ENCODE peak calls at places on chromosome 4, in six cellular contexts. E is BJ; O is effector memory CD4-positive, alpha-beta T cell; G is stimulated activated CD8-positive, alpha-beta memory T cell treated with anti-CD3 and anti-CD28 coated beads, Interleukin-12 subunit alpha, Interleukin-12 subunit beta, amount 100 ng/mL, for 4 hours; N is astrocyte of the spinal cord; Y is activated T-helper 1 cell treated with Interleukin-2 at 50 U/mL for 16 hours. B is an unnamed sample.

GRCh38 chr4:64508089-64508488 is 98.8 kb upstream of the TECRL start:
- DNase-seq in E (no peak), O (no peak), G (no peak), N (no peak), Y (no peak), B (no peak)

GRCh38 chr4:87659247-87659931 is 9.3 kb downstream of the DMP1 start:
- DNase-seq in E (peak), O (no peak), G (no peak), N (peak), Y (no peak), B (no peak)

GRCh38 chr4:105923507-105924238 is 28.4 kb downstream of the NPNT start:
- DNase-seq in E (peak), O (no peak), G (no peak), N (peak), Y (no peak), B (no peak)

GRCh38 chr4:158043971-158044618 is 128.7 kb downstream of the GASK1B start:
- DNase-seq in E (no peak), O (no peak), G (no peak), N (no peak), Y (no peak), B (no peak)

GRCh38 chr4:30718889-30719252 is 1.3 kb upstream of the PCDH7 start:
- DNase-seq in E (no peak), O (no peak), G (no peak), N (peak), Y (no peak), B (no peak)

GRCh38 chr4:43898836-43899235 is 549.8 kb downstream of the KCTD8 start:
- DNase-seq in E (no peak), O (no peak), G (no peak), N (no peak), Y (no peak), B (no peak)

GRCh38 chr4:182065255-182065654 is 177.9 kb upstream of the TENM3 start:
- DNase-seq in E (no peak), O (no peak), G (no peak), N (no peak), Y (no peak), B (no peak)

GRCh38 chr4:83599183-83599582 is 63.3 kb downstream of the GPAT3 start:
- DNase-seq in E (no peak), O (no peak), G (no peak), N (peak), Y (no peak), B (no peak)

GRCh38 chr4:168612435-168613139 is 115.7 kb downstream of the PALLD start:
- DNase-seq in E (no peak), O (no peak), G (no peak), N (peak), Y (no peak), B (no peak)

GRCh38 chr4:958836-959337 is 14.5 kb downstream of the DGKQ start:
- DNase-seq in E (no peak), O (no peak), G (no peak), N (no peak), Y (no peak), B (no peak)

GRCh38 chr4:168585168-168586091 is 88.6 kb downstream of the PALLD start:
- DNase-seq in E (no peak), O (no peak), G (no peak), N (peak), Y (no peak), B (no peak)

GRCh38 chr4:7964459-7964858 is 24.8 kb upstream of the AFAP1 start:
- DNase-seq in E (no peak), O (peak), G (no peak), N (no peak), Y (no peak), B (no peak)

GRCh38 chr4:6551660-6552059 is 23.3 kb upstream of the MAN2B2 start:
- DNase-seq in E (no peak), O (no peak), G (no peak), N (no peak), Y (no peak), B (no peak)

GRCh38 chr4:60657041-60657440 is 543.1 kb upstream of the ADGRL3 start:
- DNase-seq in E (no peak), O (no peak), G (no peak), N (no peak), Y (no peak), B (no peak)

GRCh38 chr4:76545161-76545884 is 110.3 kb downstream of the SHROOM3 start:
- DNase-seq in E (no peak), O (no peak), G (no peak), N (peak), Y (no peak), B (no peak)

GRCh38 chr4:61277785-61278184 is 77.7 kb downstream of the ADGRL3 start:
- DNase-seq in E (no peak), O (no peak), G (no peak), N (peak), Y (no peak), B (no peak)

GRCh38 chr4:183337833-183338232 is 15.6 kb upstream of the CLDN24 start:
- DNase-seq in E (no peak), O (no peak), G (no peak), N (no peak), Y (no peak), B (no peak)

GRCh38 chr4:40562681-40563080 is 67.0 kb downstream of the RBM47 start:
- DNase-seq in E (no peak), O (no peak), G (no peak), N (no peak), Y (no peak), B (no peak)